ENCODE peak calls at places on chromosomes 16 and 17, in six cellular contexts. L, V, W, X, M and G are unnamed samples.

GRCh38 chr17:5580367-5580766 is 3.9 kb downstream of the NLRP1 start:
- DNase-seq in V (no peak), L (no peak), M (no peak), X (no peak), W (no peak), G (no peak)

GRCh38 chr17:74443516-74444296 is 11.8 kb downstream of the GPRC5C start:
- DNase-seq in V (no peak), W (no peak), L (no peak), M (no peak), X (no peak), G (no peak)

GRCh38 chr17:4505187-4505586 is 6.5 kb downstream of the SPNS2 start:
- DNase-seq in X (no peak), M (no peak), W (no peak), V (no peak), L (no peak), G (no peak)

GRCh38 chr16:90084215-90084614 is 7.1 kb upstream of the PRDM7 start:
- DNase-seq in X (no peak), L (no peak), V (no peak), W (no peak), M (no peak), G (no peak)

GRCh38 chr17:6365187-6365943 is 69.6 kb downstream of the AIPL1 start:
- DNase-seq in L (no peak), M (peak), X (no peak), V (no peak), W (no peak), G (no peak)

GRCh38 chr16:2928796-2929195 is 17.1 kb downstream of the FLYWCH1 start:
- DNase-seq in M (no peak), W (no peak), V (no peak), L (no peak), X (no peak), G (no peak)

GRCh38 chr16:11049396-11050059 is 105.2 kb downstream of the CLEC16A start:
- DNase-seq in W (peak), L (no peak), M (peak), V (peak), X (no peak), G (no peak)

GRCh38 chr16:46928811-46929210 is 44.6 kb downstream of the GPT2 start:
- DNase-seq in X (no peak), M (no peak), W (no peak), V (no peak), L (no peak), G (no peak)

GRCh38 chr17:64546716-64547115 is 39.9 kb downstream of the CEP95 start:
- DNase-seq in L (no peak), X (no peak), V (no peak), M (no peak), W (no peak), G (no peak)

GRCh38 chr17:7883781-7884386 is 4.7 kb upstream of the CHD3 start:
- DNase-seq in X (no peak), M (no peak), L (no peak), W (no peak), V (no peak), G (no peak)

GRCh38 chr17:46764335-46764708 is 54.2 kb downstream of the WNT3 start:
- DNase-seq in W (no peak), X (no peak), L (no peak), V (no peak), M (no peak), G (no peak)

DNA sequence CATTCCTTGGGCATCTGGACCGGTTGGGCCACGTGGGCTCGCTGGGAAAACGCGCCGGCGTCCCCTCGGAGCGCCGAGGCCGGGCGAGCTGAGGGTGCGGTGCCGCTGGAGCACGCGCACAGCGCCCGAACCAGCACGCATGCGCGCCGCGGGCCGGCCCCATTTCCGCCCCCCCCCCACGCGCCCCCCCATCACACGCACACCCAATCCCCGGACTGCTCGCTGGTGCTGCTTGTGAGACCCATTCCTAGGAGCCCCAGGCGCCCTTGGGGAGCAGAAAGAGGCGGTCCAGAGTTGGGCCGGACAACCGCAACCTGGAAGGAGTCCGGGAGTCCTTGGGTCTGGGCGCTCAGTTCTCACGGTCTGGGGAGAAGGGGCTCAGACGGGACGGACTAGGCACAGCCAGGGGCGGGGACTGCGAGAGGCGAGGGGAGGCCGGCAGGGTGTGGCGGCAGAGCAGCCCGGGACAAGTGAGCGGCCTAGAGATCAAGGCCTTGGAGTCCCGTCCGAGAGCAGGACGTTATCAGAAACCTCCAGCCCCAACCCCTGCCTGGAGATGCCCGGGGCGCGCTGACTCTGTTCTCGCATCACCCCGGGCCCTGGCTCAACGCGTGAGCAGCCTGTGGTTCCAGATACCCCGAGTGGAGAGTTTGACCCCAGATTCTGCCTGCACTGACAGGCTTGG is 6.0 kb upstream of the CBX8 start:
- DNase-seq in M (no peak), W (peak), V (peak), L (no peak), X (no peak), G (no peak)
- H3K4me3 ChIP-seq in M (no peak), W (peak), V (no peak), L (no peak), X (no peak), G (no peak)

GRCh38 chr16:74987027-74987681 is 2.2 kb upstream of the WDR59 start:
- DNase-seq in W (no peak), X (no peak), M (no peak), V (no peak), L (no peak), G (no peak)

GRCh38 chr16:74982303-74982702 is 2.6 kb downstream of the WDR59 start:
- DNase-seq in W (no peak), L (no peak), X (no peak), V (no peak), M (no peak), G (no peak)

GRCh38 chr16:74984670-74985411 is at the start of gene WDR59:
- DNase-seq in W (peak), L (peak), X (peak), M (peak), V (peak), G (peak)

DNA sequence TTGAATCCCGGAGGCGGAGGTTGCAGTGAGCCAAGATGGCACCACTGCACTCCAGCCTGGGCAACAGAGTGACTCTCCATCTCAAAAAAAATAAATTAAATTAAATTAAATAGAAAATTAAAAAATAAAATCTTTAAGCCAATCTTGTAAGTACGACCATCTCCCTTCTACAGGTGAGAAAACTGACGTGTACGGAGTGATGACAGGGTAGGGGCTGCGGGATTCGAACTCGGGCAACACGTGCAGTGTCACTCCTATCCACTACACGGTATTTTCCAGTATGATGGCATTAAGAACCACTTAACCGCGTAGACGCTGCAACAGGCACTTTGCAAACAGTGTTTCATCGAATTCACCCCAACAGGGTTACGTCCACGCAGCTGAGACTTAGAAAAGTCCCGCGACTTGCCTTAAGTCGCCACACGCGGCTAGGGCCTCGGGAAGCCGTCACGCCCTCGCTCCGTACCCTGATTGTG is 691 bp downstream of the WDR59 start:
- DNase-seq in M (no peak), W (no peak), L (no peak), X (peak), V (no peak), G (no peak)
- TF ChIP-seq CTCF in M (no peak), W (no peak), L (no peak), X (no peak), V (no peak), G (no peak)

GRCh38 chr17:78535285-78536197 is 41.7 kb downstream of the DNAH17 start:
- DNase-seq in V (no peak), W (no peak), M (no peak), X (no peak), L (no peak), G (no peak)
- H3K4me3 ChIP-seq in V (no peak), W (no peak), M (no peak), X (no peak), L (no peak), G (no peak)

GRCh38 chr17:13490427-13490826 is 111.3 kb downstream of the HS3ST3A1 start:
- DNase-seq in L (no peak), M (no peak), V (no peak), X (no peak), W (peak), G (no peak)

GRCh38 chr17:13491916-13492315 is 109.8 kb downstream of the HS3ST3A1 start:
- DNase-seq in V (no peak), X (no peak), W (no peak), M (no peak), L (no peak), G (no peak)

GRCh38 chr17:13495423-13495822 is 106.3 kb downstream of the HS3ST3A1 start:
- DNase-seq in W (no peak), L (no peak), M (no peak), X (no peak), V (no peak), G (no peak)

GRCh38 chr17:13490906-13491502 is 110.7 kb downstream of the HS3ST3A1 start:
- DNase-seq in V (no peak), L (no peak), W (no peak), M (no peak), X (no peak), G (no peak)

DNA sequence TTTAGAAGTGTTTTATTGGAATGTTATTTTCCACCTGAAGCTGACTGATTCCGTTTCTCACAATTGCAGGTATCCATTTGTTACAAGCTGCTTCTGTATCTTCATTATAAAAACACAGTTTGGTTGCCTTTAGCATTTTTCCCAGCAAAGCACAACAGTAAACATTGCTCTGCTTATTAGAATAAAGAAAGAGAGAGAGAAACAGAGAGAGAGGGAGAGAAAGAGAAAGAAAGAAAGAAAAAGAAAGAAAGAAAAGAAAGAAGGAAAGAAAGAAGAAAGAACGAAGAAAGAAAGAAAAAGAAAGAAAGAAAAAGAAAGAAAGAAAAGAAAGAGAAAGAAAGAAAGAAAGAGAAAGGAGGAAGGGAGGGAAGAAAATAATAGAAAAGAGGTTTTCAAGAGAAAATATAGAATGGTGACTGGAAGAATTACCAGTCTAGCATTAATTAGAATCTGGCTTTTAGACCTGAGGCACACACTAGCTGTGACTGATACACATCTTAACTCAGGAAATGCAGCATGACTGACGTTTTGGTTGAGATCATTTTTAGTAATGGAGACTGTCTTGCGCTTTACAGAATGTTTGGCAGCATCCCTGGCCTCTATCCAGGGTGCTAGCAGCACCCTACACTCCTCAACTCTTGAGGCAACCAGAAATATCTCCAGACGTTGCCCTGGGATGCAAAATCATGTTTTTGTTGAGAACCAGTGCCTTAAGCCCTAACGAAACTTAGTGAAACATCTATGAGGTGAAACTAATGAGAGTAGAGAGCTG is 109.2 kb downstream of the HS3ST3A1 start:
- DNase-seq in X (no peak), V (no peak), L (no peak), W (no peak), M (no peak), G (no peak)
- TF ChIP-seq CTCF in X (no peak), V (no peak), L (no peak), W (no peak), M (no peak), G (no peak)

GRCh38 chr17:40415390-40415789 is 2.3 kb downstream of the TOP2A start:
- DNase-seq in L (no peak), W (peak), M (no peak), V (peak), X (no peak), G (no peak)
- H3K4me3 ChIP-seq in L (no peak), W (no peak), M (no peak), V (peak), X (no peak), G (no peak)

DNA sequence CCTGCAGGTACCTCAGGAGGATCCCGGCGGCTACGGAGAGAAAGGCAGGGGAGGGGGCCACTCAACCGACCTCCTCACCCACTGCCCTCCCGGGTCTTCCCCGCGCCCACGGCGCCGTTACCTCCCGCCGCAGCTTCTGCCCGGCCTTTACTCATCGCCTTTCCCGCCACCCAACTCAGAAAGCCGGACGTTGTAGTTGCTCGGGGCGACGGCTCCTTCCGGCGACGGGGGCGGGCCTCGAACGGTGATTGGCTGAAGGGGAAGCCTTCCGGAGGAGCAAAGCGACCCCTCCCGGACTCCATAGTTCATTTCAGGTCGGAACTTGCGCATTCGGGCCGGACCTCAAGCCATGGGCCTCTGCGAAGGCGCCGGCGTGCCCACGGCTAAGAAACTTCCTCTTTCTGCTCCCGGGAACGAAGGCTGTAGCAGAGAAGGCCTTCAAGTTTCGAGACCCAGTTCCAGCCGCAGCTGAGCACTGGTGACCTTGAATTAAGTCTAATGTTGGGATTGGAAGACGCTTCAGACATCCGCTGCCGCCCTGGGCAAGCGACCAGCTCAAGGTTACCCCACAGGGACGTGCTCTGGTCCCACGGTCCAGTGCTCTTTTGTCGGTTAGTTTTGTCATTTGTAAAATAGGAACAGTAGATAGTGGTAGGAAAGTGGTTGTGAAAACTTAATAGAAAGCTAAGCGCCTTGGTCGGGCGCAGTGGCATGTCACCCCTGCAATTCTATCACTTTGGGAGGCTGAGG is at the start of gene PSMC3IP:
- DNase-seq in M (peak), X (peak), W (peak), V (peak), L (peak), G (peak)
- TF ChIP-seq CTCF in M (peak), X (peak), W (peak), V (peak), L (peak), G (peak)

DNA sequence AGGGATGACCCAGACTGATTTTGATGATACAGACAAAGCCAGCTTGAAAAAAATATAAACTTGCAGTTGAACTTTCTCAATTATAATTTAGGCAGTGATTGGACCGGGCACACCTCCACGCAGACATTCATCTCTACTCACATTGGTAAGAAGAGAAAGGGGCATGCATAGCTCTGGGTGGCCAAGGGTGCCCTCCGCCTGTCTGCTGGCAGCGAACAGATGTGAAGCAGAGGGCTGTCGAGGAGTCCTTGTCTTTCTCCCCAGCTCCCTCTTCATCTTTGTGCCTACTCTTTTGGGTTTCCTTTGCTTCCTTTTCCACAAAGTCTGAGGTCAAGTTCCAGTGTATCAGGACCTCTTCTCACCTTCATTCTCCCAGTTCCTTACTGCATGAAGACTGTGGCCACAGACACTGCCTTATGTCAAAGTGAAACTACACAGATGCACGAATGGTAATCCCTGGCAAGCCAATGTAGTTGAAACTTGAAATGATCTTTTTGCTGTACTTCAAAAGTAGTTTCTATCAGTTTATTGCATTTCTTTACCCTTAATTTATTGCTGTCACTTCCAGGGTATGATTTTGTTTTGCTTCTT is 343.7 kb upstream of the SOX9 start:
- DNase-seq in V (no peak), L (no peak), X (no peak), W (no peak), M (no peak), G (no peak)
- H3K4me3 ChIP-seq in V (no peak), L (no peak), X (no peak), W (no peak), M (no peak), G (no peak)